ENCODE peak calls at places on chromosomes 6 and 20, in six cellular contexts. S, P, W, T, J and C are unnamed samples.
A peak's percentile ranks its signal among the peaks of the same experiment; 100 is the strongest.

GRCh38 chr20:32437391-32438074 is 79.4 kb downstream of the ASXL1 start:
- DNase-seq in S (peak; percentile 47), P (no peak), W (peak; percentile 10), T (no peak), J (no peak), C (peak; percentile 23)

GRCh38 chr20:13507646-13508045 is 131.1 kb downstream of the TASP1 start:
- DNase-seq in S (no peak), P (no peak), W (no peak), T (no peak), J (no peak), C (no peak)

GRCh38 chr6:70592391-70593117 is 25.8 kb downstream of the SDHAF4 start:
- DNase-seq in S (no peak), P (no peak), W (no peak), T (peak; percentile 55), J (no peak), C (no peak)

GRCh38 chr6:1593286-1593957 is 16.3 kb upstream of the FOXC1 start:
- DNase-seq in S (peak; percentile 18), P (no peak), W (no peak), T (no peak), J (no peak), C (no peak)

GRCh38 chr6:38346291-38347079 is 293.2 kb downstream of the BTBD9 start:
- DNase-seq in S (no peak), P (no peak), W (peak; percentile 84), T (no peak), J (no peak), C (peak; percentile 16)

GRCh38 chr6:148973809-148974208 is 227.0 kb downstream of the UST start:
- DNase-seq in S (peak; percentile 27), P (peak; percentile 21), W (peak; percentile 72), T (no peak), J (no peak), C (peak; percentile 43)

GRCh38 chr6:89489078-89489477 is 56.1 kb downstream of the ANKRD6 start:
- DNase-seq in S (no peak), P (no peak), W (no peak), T (no peak), J (no peak), C (no peak)

GRCh38 chr6:165880721-165881120 is 217.7 kb upstream of the PDE10A start:
- DNase-seq in S (no peak), P (no peak), W (peak; percentile 8), T (no peak), J (no peak), C (no peak)

GRCh38 chr20:34268851-34269668 is 27.8 kb downstream of the ASIP start:
- DNase-seq in S (no peak), P (no peak), W (peak; percentile 48), T (peak; percentile 53), J (peak; percentile 47), C (no peak)

GRCh38 chr6:90074161-90074560 is 179.9 kb downstream of the GJA10 start:
- DNase-seq in S (no peak), P (no peak), W (peak; percentile 24), T (peak; percentile 37), J (no peak), C (peak; percentile 14)

GRCh38 chr6:7201732-7202541 is 94.2 kb downstream of the RREB1 start:
- DNase-seq in S (no peak), P (no peak), W (no peak), T (no peak), J (no peak), C (no peak)

GRCh38 chr6:3683331-3683730 is 68.2 kb downstream of the PXDC1 start:
- DNase-seq in S (no peak), P (no peak), W (no peak), T (no peak), J (no peak), C (no peak)

GRCh38 chr6:147660334-147661311 is 152.1 kb downstream of the SAMD5 start:
- DNase-seq in S (no peak), P (no peak), W (no peak), T (no peak), J (no peak), C (no peak)

GRCh38 chr6:87697581-87698552 is 4.2 kb downstream of the AKIRIN2 start:
- DNase-seq in S (peak; percentile 63), P (no peak), W (peak; percentile 76), T (peak; percentile 19), J (no peak), C (no peak)

GRCh38 chr6:33740794-33741193 is 5.9 kb downstream of the IP6K3 start:
- DNase-seq in S (no peak), P (no peak), W (no peak), T (no peak), J (no peak), C (no peak)

GRCh38 chr6:154637392-154637791 is 95.8 kb upstream of the SCAF8 start:
- DNase-seq in S (no peak), P (no peak), W (no peak), T (no peak), J (no peak), C (no peak)

GRCh38 chr6:5172057-5172683 is 87.0 kb downstream of the PPP1R3G start:
- DNase-seq in S (no peak), P (no peak), W (no peak), T (peak; percentile 50), J (no peak), C (no peak)

GRCh38 chr20:1835531-1835930 is 59.7 kb upstream of the SIRPA start:
- DNase-seq in S (no peak), P (no peak), W (no peak), T (no peak), J (no peak), C (no peak)

GRCh38 chr6:34584694-34585093 is 28.6 kb upstream of the SPDEF start:
- DNase-seq in S (no peak), P (no peak), W (no peak), T (no peak), J (no peak), C (no peak)

GRCh38 chr20:34083137-34083536 is 28.9 kb downstream of the EIF2S2 start:
- DNase-seq in S (no peak), P (no peak), W (peak; percentile 96), T (no peak), J (no peak), C (peak; percentile 76)

GRCh38 chr6:91704531-91704930 is 1117.7 kb upstream of the MAP3K7 start:
- DNase-seq in S (no peak), P (no peak), W (peak; percentile 0), T (no peak), J (no peak), C (peak; percentile 65)

GRCh38 chr6:107128577-107128976 is 13.3 kb upstream of the BEND3 start:
- DNase-seq in S (no peak), P (no peak), W (no peak), T (no peak), J (no peak), C (no peak)

GRCh38 chr6:147716434-147716833 is 207.9 kb downstream of the SAMD5 start:
- DNase-seq in S (no peak), P (no peak), W (no peak), T (no peak), J (no peak), C (no peak)

GRCh38 chr6:113570176-113570575 is 287.0 kb upstream of the MARCKS start:
- DNase-seq in S (no peak), P (no peak), W (peak; percentile 46), T (no peak), J (no peak), C (no peak)

GRCh38 chr6:68053805-68054373 is 581.2 kb upstream of the ADGRB3 start:
- DNase-seq in S (no peak), P (no peak), W (no peak), T (no peak), J (no peak), C (no peak)

GRCh38 chr20:5061209-5061608 is 58.5 kb downstream of the PCNA start:
- DNase-seq in S (no peak), P (peak; percentile 89), W (peak; percentile 38), T (no peak), J (no peak), C (peak; percentile 97)

GRCh38 chr6:13014551-13015378 is 298.2 kb downstream of the PHACTR1 start:
- DNase-seq in S (peak; percentile 78), P (no peak), W (peak; percentile 22), T (peak; percentile 70), J (no peak), C (no peak)

DNA sequence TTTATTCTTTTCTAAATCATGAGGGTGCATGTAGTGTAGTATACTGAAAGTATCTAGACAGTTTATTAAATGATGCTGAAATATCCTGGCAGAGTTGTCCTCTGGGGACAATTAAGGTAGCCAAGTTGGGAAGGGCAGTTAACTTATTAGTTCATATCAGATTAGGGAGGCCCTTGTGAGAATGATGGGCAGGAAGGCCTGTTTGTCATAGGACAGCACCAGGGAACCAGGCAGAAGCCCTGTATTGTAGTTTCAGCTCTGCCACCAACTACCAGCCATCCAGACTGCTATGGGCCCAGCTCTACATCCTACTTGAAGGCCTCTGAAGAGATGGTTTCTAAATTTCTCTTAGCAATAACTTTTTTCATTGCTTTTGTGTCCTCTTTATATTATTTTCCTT is 4.0 kb downstream of the MYLIP start:
- DNase-seq in S (peak; percentile 36), P (no peak), W (no peak), T (no peak), J (no peak), C (no peak)
- H3K4me2 ChIP-seq in S (no peak overlapping the region), P (no peak overlapping the region), W (no peak overlapping the region), T (no peak overlapping the region), J (peak overlapping the region; percentile 76), C (peak overlapping the region; percentile 84)

GRCh38 chr20:46126440-46127056 is 8.4 kb downstream of the CD40 start:
- DNase-seq in S (no peak), P (no peak), W (no peak), T (no peak), J (no peak), C (peak; percentile 67)
- TF ChIP-seq EZH2phosphoT487 in S (no peak), P (no peak), W (no peak), T (no peak), J (no peak), C (no peak)

GRCh38 chr20:19935842-19936241 is 81.3 kb upstream of the NAA20 start:
- DNase-seq in S (no peak), P (no peak), W (no peak), T (no peak), J (no peak), C (peak; percentile 76)
- H3K9ac ChIP-seq in S (no peak overlapping the region), P (no peak overlapping the region), W (no peak overlapping the region), T (no peak overlapping the region), J (no peak overlapping the region), C (no peak overlapping the region)

GRCh38 chr6:143746202-143747119 is 68.7 kb downstream of the PHACTR2 start:
- DNase-seq in S (no peak), P (no peak), W (no peak), T (no peak), J (no peak), C (no peak)
- H3K4me2 ChIP-seq in S (no peak overlapping the region), P (peak overlapping the region; percentile 37), W (peak overlapping the region; percentile 22), T (peak overlapping the region; percentile 63), J (no peak overlapping the region), C (peak overlapping the region; percentile 80)

DNA sequence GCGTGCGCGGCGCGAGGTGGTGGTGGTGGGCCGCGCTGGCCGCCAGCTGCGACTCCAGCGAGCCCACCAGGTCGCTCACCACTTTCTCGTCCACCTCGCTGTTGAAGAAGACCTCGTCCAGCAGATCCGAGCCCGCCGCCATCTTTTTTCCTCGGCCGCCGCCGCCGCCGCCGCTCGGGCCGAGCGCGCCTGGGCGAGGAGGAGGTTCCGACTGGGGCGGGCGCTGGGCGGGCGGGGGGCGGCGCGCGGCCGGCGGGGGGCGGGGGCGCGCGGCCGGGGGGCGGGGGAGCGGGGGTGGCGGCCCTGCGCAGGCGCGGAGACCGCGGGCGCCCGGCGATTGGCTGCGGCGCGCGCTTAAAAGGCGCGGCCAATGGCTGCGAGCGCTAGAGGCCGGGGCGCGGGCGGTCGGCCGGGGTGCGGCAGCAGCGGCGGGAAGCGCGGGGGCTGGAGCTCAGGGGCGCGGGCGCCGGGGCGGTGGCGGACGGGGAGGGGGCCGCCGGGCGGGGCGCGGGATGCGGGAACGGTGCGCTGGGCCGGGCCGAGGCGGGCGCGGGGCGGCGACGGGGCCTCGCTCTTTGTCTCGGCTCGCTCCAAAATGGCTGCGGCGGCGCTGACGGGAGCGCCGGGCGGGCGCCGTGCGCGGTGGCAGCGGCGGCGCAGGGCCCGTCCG is at the start of gene TAF4:
- DNase-seq in S (peak; percentile 100), P (no peak), W (peak; percentile 89), T (peak; percentile 95), J (peak; percentile 84), C (peak; percentile 78)
- TF ChIP-seq EZH2phosphoT487 in S (no peak), P (no peak), W (no peak), T (no peak), J (no peak), C (no peak)